ENCODE peak calls at places on chromosomes 1 and 21, in five cellular contexts. One of them, this sample, is unnamed.
A peak's percentile ranks its signal among the peaks of the same experiment; 100 is the strongest.

GRCh38 chr21:38243732-38244406 is 12.9 kb upstream of the KCNJ15 start:
- DNase-seq in H1: no peak
- DNase-seq in dorsolateral prefrontal cortex: no peak
- DNase-seq in endodermal cell: no peak
- DNase-seq in tibial artery: no peak
- DNase-seq in this sample: no peak

GRCh38 chr21:44711327-44712202 is at the start of gene TSPEAR:
- DNase-seq in H1: no peak
- DNase-seq in dorsolateral prefrontal cortex: no peak
- DNase-seq in endodermal cell: peak; percentile 84
- DNase-seq in tibial artery: no peak
- DNase-seq in this sample: no peak

GRCh38 chr1:22131875-22132486 is 10.9 kb downstream of the WNT4 start:
- DNase-seq in tibial artery: no peak
- DNase-seq in H1: peak; percentile 43
- DNase-seq in dorsolateral prefrontal cortex: no peak
- DNase-seq in endodermal cell: peak; percentile 93
- DNase-seq in this sample: peak; percentile 58

GRCh38 chr1:113677250-113678158 is 81.8 kb downstream of the PHTF1 start:
- DNase-seq in H1: no peak
- DNase-seq in dorsolateral prefrontal cortex: no peak
- DNase-seq in tibial artery: no peak
- DNase-seq in endodermal cell: no peak
- DNase-seq in this sample: peak; percentile 46

GRCh38 chr21:39071623-39072214 is 111.5 kb downstream of the PSMG1 start:
- DNase-seq in H1: no peak
- DNase-seq in dorsolateral prefrontal cortex: no peak
- DNase-seq in endodermal cell: no peak
- DNase-seq in tibial artery: no peak
- DNase-seq in this sample: no peak

GRCh38 chr1:150558328-150558727 is 9.1 kb downstream of the ADAMTSL4 start:
- DNase-seq in tibial artery: no peak
- DNase-seq in dorsolateral prefrontal cortex: no peak
- DNase-seq in endodermal cell: peak; percentile 47
- DNase-seq in H1: no peak
- DNase-seq in this sample: no peak

GRCh38 chr1:173257805-173258204 is 50.7 kb upstream of the TNFSF4 start:
- DNase-seq in H1: no peak
- DNase-seq in tibial artery: no peak
- DNase-seq in dorsolateral prefrontal cortex: no peak
- DNase-seq in endodermal cell: peak; percentile 40
- DNase-seq in this sample: no peak

GRCh38 chr1:110602466-110602865 is 3.7 kb downstream of the KCNA2 start:
- DNase-seq in tibial artery: no peak
- DNase-seq in endodermal cell: peak; percentile 13
- DNase-seq in H1: no peak
- DNase-seq in dorsolateral prefrontal cortex: peak; percentile 47
- DNase-seq in this sample: no peak

GRCh38 chr1:103569493-103569892 is 1.9 kb upstream of the AMY2B start:
- DNase-seq in endodermal cell: no peak
- DNase-seq in H1: no peak
- DNase-seq in dorsolateral prefrontal cortex: no peak
- DNase-seq in tibial artery: no peak
- DNase-seq in this sample: no peak

GRCh38 chr21:45322231-45322959 is 34.7 kb upstream of the POFUT2 start:
- DNase-seq in tibial artery: no peak
- DNase-seq in endodermal cell: peak; percentile 46
- DNase-seq in dorsolateral prefrontal cortex: peak; percentile 21
- DNase-seq in H1: no peak
- DNase-seq in this sample: no peak

GRCh38 chr1:228452194-228453021 is 34.8 kb upstream of the RNF187 start:
- DNase-seq in dorsolateral prefrontal cortex: no peak
- DNase-seq in tibial artery: no peak
- DNase-seq in H1: no peak
- DNase-seq in endodermal cell: no peak
- DNase-seq in this sample: no peak

GRCh38 chr1:170067253-170067819 is 7.2 kb downstream of the KIFAP3 start:
- DNase-seq in tibial artery: no peak
- DNase-seq in H1: no peak
- DNase-seq in dorsolateral prefrontal cortex: no peak
- DNase-seq in endodermal cell: no peak
- DNase-seq in this sample: no peak

GRCh38 chr1:119330062-119330939 is 38.3 kb upstream of the HAO2 start:
- DNase-seq in dorsolateral prefrontal cortex: no peak
- DNase-seq in endodermal cell: no peak
- DNase-seq in H1: no peak
- DNase-seq in tibial artery: no peak
- DNase-seq in this sample: peak; percentile 18

GRCh38 chr1:214717323-214717722 is 114.3 kb downstream of the CENPF start:
- DNase-seq in tibial artery: no peak
- DNase-seq in H1: no peak
- DNase-seq in dorsolateral prefrontal cortex: no peak
- DNase-seq in endodermal cell: no peak
- DNase-seq in this sample: peak; percentile 53

GRCh38 chr1:112359961-112360767 is 35.9 kb upstream of the CTTNBP2NL start:
- DNase-seq in dorsolateral prefrontal cortex: peak; percentile 38
- DNase-seq in endodermal cell: peak; percentile 66
- DNase-seq in tibial artery: peak; percentile 84
- DNase-seq in H1: peak; percentile 15
- DNase-seq in this sample: peak; percentile 44

GRCh38 chr21:44503901-44504399 is 36.0 kb downstream of the KRTAP10-1 start:
- DNase-seq in tibial artery: no peak
- DNase-seq in endodermal cell: no peak
- DNase-seq in H1: no peak
- DNase-seq in dorsolateral prefrontal cortex: no peak
- DNase-seq in this sample: no peak

GRCh38 chr1:58165073-58165472 is 381.5 kb downstream of the OMA1 start:
- DNase-seq in tibial artery: no peak
- DNase-seq in H1: no peak
- DNase-seq in dorsolateral prefrontal cortex: no peak
- DNase-seq in endodermal cell: no peak
- DNase-seq in this sample: no peak

GRCh38 chr21:35942211-35943144 is 117.8 kb downstream of the SETD4 start:
- DNase-seq in tibial artery: no peak
- DNase-seq in endodermal cell: no peak
- DNase-seq in dorsolateral prefrontal cortex: no peak
- DNase-seq in H1: no peak
- DNase-seq in this sample: no peak

GRCh38 chr21:37253991-37254390 is 13.1 kb downstream of the VPS26C start:
- DNase-seq in endodermal cell: no peak
- DNase-seq in dorsolateral prefrontal cortex: no peak
- DNase-seq in tibial artery: no peak
- DNase-seq in H1: no peak
- DNase-seq in this sample: no peak

GRCh38 chr1:113978863-113979702 is at the start of gene OLFML3:
- DNase-seq in tibial artery: peak; percentile 94
- DNase-seq in H1: peak; percentile 84
- DNase-seq in endodermal cell: peak; percentile 93
- DNase-seq in dorsolateral prefrontal cortex: peak; percentile 77
- DNase-seq in this sample: peak; percentile 89

GRCh38 chr1:1599030-1599916 is 662 bp downstream of the FNDC10 start:
- DNase-seq in endodermal cell: peak; percentile 87
- DNase-seq in H1: no peak
- DNase-seq in dorsolateral prefrontal cortex: no peak
- DNase-seq in tibial artery: no peak
- DNase-seq in this sample: peak; percentile 58

GRCh38 chr1:109573785-109574184 is 25.4 kb downstream of the GNAI3 start:
- DNase-seq in endodermal cell: no peak
- DNase-seq in H1: no peak
- DNase-seq in dorsolateral prefrontal cortex: no peak
- DNase-seq in tibial artery: no peak
- DNase-seq in this sample: no peak

GRCh38 chr1:53526451-53527101 is 67.4 kb downstream of the DMRTB1 start:
- DNase-seq in tibial artery: peak; percentile 69
- DNase-seq in H1: no peak
- DNase-seq in dorsolateral prefrontal cortex: no peak
- DNase-seq in endodermal cell: peak; percentile 56
- DNase-seq in this sample: no peak

GRCh38 chr1:222064388-222065201 is 322.7 kb upstream of the DUSP10 start:
- DNase-seq in H1: no peak
- DNase-seq in endodermal cell: no peak
- DNase-seq in tibial artery: no peak
- DNase-seq in dorsolateral prefrontal cortex: no peak
- DNase-seq in this sample: peak; percentile 41

GRCh38 chr21:42012344-42012743 is 2.2 kb upstream of the ZBTB21 start:
- DNase-seq in endodermal cell: no peak
- DNase-seq in H1: no peak
- DNase-seq in dorsolateral prefrontal cortex: no peak
- DNase-seq in tibial artery: no peak
- DNase-seq in this sample: no peak

GRCh38 chr21:42009018-42009830 is 936 bp downstream of the ZBTB21 start:
- DNase-seq in endodermal cell: peak; percentile 78
- DNase-seq in dorsolateral prefrontal cortex: no peak
- DNase-seq in tibial artery: peak; percentile 38
- DNase-seq in H1: no peak
- DNase-seq in this sample: peak; percentile 28

GRCh38 chr21:42012763-42013329 is 2.7 kb upstream of the ZBTB21 start:
- DNase-seq in dorsolateral prefrontal cortex: no peak
- DNase-seq in tibial artery: no peak
- DNase-seq in H1: no peak
- DNase-seq in endodermal cell: no peak
- DNase-seq in this sample: no peak

GRCh38 chr21:42009831-42010506 is at the start of gene ZBTB21:
- DNase-seq in dorsolateral prefrontal cortex: peak; percentile 97
- DNase-seq in tibial artery: peak; percentile 98
- DNase-seq in H1: peak; percentile 92
- DNase-seq in endodermal cell: peak; percentile 99
- DNase-seq in this sample: peak; percentile 98

DNA sequence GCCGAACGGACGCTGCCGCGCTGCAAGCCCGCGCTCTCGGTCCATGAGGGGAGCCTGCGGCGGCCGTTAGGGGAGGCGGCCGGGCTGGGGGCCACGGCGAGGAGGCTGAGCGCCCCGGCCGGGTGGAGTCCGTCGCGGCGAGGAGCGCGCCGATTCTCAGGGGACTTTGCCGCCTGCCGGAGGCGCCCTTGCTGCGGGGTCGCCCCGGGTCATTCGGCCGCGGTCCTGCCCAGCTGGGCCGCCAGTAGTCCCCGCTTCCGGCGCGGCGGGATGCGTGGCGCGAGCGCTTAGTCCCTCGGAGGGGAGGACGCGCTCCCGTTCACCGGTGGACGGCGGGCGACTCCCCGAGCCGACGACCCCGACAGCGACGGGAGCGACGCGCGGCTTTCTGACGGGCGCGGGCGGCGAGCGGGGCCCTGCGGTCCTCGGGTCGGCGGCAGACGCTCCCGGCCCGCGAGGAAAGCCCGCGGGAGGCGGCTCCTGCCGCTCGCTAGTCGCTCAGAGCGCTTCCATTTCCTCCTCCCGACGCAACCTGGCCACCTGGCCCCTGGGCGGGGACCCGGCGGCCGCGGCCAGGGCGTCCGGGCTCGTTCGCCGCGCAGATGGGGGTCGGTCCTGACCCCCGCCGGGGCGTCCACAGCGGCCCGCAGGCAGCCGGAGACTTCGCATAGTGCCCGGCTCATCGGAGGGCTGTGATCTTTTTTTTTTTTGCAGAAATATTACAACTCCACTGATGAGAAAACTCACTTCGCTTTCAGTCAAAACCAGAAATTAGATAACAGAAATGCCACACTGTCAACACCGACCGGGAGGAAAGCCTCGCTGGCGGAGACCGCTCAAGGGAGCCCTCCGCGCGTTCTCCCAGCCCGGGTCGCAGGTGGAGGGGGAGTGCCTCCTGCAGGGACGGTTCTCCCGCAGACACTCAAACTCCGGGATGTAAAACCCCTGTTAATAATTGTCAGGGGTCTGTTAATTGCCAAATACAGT is 640 bp upstream of the ZBTB21 start:
- DNase-seq in endodermal cell: peak; percentile 60
- DNase-seq in H1: no peak
- DNase-seq in dorsolateral prefrontal cortex: no peak
- DNase-seq in tibial artery: no peak
- DNase-seq in this sample: peak; percentile 24
- TF ChIP-seq CTCF in endodermal cell: peak; percentile 47
- TF ChIP-seq CTCF in H1: no peak
- TF ChIP-seq CTCF in dorsolateral prefrontal cortex: peak; percentile 43
- TF ChIP-seq CTCF in tibial artery: no peak
- TF ChIP-seq CTCF in this sample: no peak

GRCh38 chr1:72182859-72183258 is 99.5 kb downstream of the NEGR1 start:
- DNase-seq in endodermal cell: no peak
- DNase-seq in H1: no peak
- DNase-seq in tibial artery: no peak
- DNase-seq in dorsolateral prefrontal cortex: no peak
- DNase-seq in this sample: no peak

GRCh38 chr1:72184099-72184695 is 98.1 kb downstream of the NEGR1 start:
- DNase-seq in dorsolateral prefrontal cortex: no peak
- DNase-seq in endodermal cell: no peak
- DNase-seq in H1: no peak
- DNase-seq in tibial artery: no peak
- DNase-seq in this sample: no peak

DNA sequence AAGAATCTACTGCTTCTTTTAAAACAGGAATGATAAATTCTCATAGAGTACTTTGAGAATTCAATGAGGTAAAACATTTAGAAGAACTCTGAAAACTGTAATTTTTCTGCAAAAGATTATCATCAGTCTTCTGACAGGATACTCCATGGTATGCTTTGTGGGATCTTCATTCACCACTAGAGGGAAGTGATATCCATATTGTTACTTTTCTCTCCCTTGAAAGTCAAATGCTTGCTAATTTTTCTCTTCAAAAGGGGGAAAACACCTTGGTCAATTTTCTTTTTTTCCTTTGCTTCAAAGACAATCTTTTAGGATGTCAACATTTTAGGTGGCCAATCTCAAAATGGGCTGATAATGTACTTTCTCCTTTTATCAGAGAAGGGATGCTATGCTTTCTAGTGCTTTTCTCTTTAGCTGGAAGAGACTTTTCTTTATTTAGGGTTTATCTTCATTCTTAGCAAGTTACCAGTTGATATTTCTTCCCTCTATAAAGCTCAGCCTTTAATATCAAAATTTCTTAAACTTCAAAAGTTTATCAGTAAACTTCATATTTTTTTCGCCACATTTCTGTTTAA is 95.5 kb downstream of the NEGR1 start:
- DNase-seq in dorsolateral prefrontal cortex: no peak
- DNase-seq in tibial artery: no peak
- DNase-seq in endodermal cell: no peak
- DNase-seq in H1: no peak
- DNase-seq in this sample: peak; percentile 28
- TF ChIP-seq CTCF in dorsolateral prefrontal cortex: peak; percentile 63
- TF ChIP-seq CTCF in tibial artery: peak; percentile 39
- TF ChIP-seq CTCF in endodermal cell: peak; percentile 85
- TF ChIP-seq CTCF in H1: no peak
- TF ChIP-seq CTCF in this sample: peak; percentile 58

GRCh38 chr1:161374373-161374772 is 6.7 kb upstream of the CFAP126 start:
- DNase-seq in H1: no peak
- DNase-seq in endodermal cell: no peak
- DNase-seq in tibial artery: no peak
- DNase-seq in dorsolateral prefrontal cortex: no peak
- DNase-seq in this sample: no peak
- TF ChIP-seq CTCF in H1: no peak
- TF ChIP-seq CTCF in endodermal cell: peak; percentile 61
- TF ChIP-seq CTCF in tibial artery: no peak
- TF ChIP-seq CTCF in dorsolateral prefrontal cortex: no peak
- TF ChIP-seq CTCF in this sample: peak; percentile 34

DNA sequence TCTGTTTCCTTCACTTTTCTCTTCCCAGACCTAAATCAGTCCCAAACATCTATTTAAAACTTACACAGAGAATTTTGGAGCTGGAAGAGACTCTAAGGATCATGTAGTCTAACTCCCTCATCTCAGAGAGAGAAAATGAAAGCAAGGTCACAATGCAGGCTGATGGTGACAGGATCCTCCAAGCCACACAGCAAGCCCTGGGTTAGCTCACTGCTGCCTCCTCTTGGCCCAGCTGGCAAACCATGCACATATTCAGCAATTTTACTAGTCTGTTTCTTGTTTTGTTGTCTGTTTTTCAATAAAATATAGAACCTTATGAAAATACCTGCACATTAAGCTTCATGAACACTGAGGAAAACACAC is 27.7 kb upstream of the LY9 start:
- DNase-seq in dorsolateral prefrontal cortex: no peak
- DNase-seq in tibial artery: no peak
- DNase-seq in endodermal cell: peak; percentile 86
- DNase-seq in H1: no peak
- DNase-seq in this sample: peak; percentile 70
- TF ChIP-seq CTCF in dorsolateral prefrontal cortex: peak; percentile 37
- TF ChIP-seq CTCF in tibial artery: no peak
- TF ChIP-seq CTCF in endodermal cell: peak; percentile 87
- TF ChIP-seq CTCF in H1: peak; percentile 89
- TF ChIP-seq CTCF in this sample: peak; percentile 65